ENCODE peak calls at places on chromosomes 7 and 10, in five cellular contexts. One of them, this sample, is unnamed.

GRCh38 chr7:137508437-137509175 is 165.1 kb upstream of the PTN start:
- DNase-seq in choroid plexus epithelial cell: peak; percentile 85
- DNase-seq in GM20000: no peak
- DNase-seq in type B pancreatic cell: no peak
- DNase-seq in A549: no peak
- DNase-seq in this sample: no peak

GRCh38 chr10:12499587-12499986 is 150.2 kb downstream of the CAMK1D start:
- DNase-seq in choroid plexus epithelial cell: peak; percentile 22
- DNase-seq in GM20000: no peak
- DNase-seq in type B pancreatic cell: no peak
- DNase-seq in A549: no peak
- DNase-seq in this sample: no peak

GRCh38 chr10:114405011-114405350 is 679 bp upstream of the AFAP1L2 start:
- DNase-seq in choroid plexus epithelial cell: no peak
- DNase-seq in GM20000: no peak
- DNase-seq in type B pancreatic cell: no peak
- DNase-seq in A549: peak; percentile 54
- DNase-seq in this sample: no peak

GRCh38 chr10:122461367-122461728 is at the start of gene HTRA1:
- DNase-seq in choroid plexus epithelial cell: peak; percentile 32
- DNase-seq in GM20000: no peak
- DNase-seq in type B pancreatic cell: no peak
- DNase-seq in A549: peak; percentile 63
- DNase-seq in this sample: no peak

GRCh38 chr7:99752354-99752753 is 17.4 kb upstream of the CYP3A7 start:
- DNase-seq in choroid plexus epithelial cell: peak; percentile 45
- DNase-seq in GM20000: no peak
- DNase-seq in type B pancreatic cell: no peak
- DNase-seq in A549: peak; percentile 27
- DNase-seq in this sample: no peak

GRCh38 chr10:100710151-100710871 is 35.1 kb upstream of the PAX2 start:
- DNase-seq in choroid plexus epithelial cell: no peak
- DNase-seq in GM20000: no peak
- DNase-seq in type B pancreatic cell: no peak
- DNase-seq in A549: no peak
- DNase-seq in this sample: no peak

GRCh38 chr7:50446542-50446960 is 3.6 kb downstream of the FIGNL1 start:
- DNase-seq in choroid plexus epithelial cell: peak; percentile 88
- DNase-seq in GM20000: no peak
- DNase-seq in type B pancreatic cell: no peak
- DNase-seq in A549: peak; percentile 38
- DNase-seq in this sample: no peak

GRCh38 chr7:24722386-24723177 is 34.7 kb downstream of the GSDME start:
- DNase-seq in choroid plexus epithelial cell: peak; percentile 76
- DNase-seq in GM20000: no peak
- DNase-seq in type B pancreatic cell: no peak
- DNase-seq in A549: peak; percentile 42
- DNase-seq in this sample: no peak

GRCh38 chr10:122648599-122649428 is 50.8 kb downstream of the C10orf120 start:
- DNase-seq in choroid plexus epithelial cell: peak; percentile 50
- DNase-seq in GM20000: peak; percentile 51
- DNase-seq in type B pancreatic cell: peak; percentile 72
- DNase-seq in A549: peak; percentile 51
- DNase-seq in this sample: no peak

GRCh38 chr10:128646956-128647355 is 520.7 kb upstream of the MKI67 start:
- DNase-seq in choroid plexus epithelial cell: no peak
- DNase-seq in GM20000: no peak
- DNase-seq in type B pancreatic cell: no peak
- DNase-seq in A549: no peak
- DNase-seq in this sample: no peak

GRCh38 chr10:117552759-117553158 is 10.2 kb downstream of the EMX2 start:
- DNase-seq in choroid plexus epithelial cell: no peak
- DNase-seq in GM20000: no peak
- DNase-seq in type B pancreatic cell: no peak
- DNase-seq in A549: no peak
- DNase-seq in this sample: no peak

GRCh38 chr7:100675581-100676350 is 2.2 kb downstream of the GNB2 start:
- DNase-seq in choroid plexus epithelial cell: peak; percentile 66
- DNase-seq in GM20000: peak; percentile 91
- DNase-seq in type B pancreatic cell: no peak
- DNase-seq in A549: peak; percentile 35
- DNase-seq in this sample: peak; percentile 77

GRCh38 chr7:99928994-99929729 is at the start of gene GJC3:
- DNase-seq in choroid plexus epithelial cell: peak; percentile 66
- DNase-seq in GM20000: peak; percentile 53
- DNase-seq in type B pancreatic cell: no peak
- DNase-seq in A549: peak; percentile 75
- DNase-seq in this sample: no peak

GRCh38 chr7:155780884-155781283 is 31.4 kb downstream of the SHH start:
- DNase-seq in choroid plexus epithelial cell: no peak
- DNase-seq in GM20000: no peak
- DNase-seq in type B pancreatic cell: no peak
- DNase-seq in A549: no peak
- DNase-seq in this sample: no peak

GRCh38 chr7:47827321-47827720 is 120.9 kb downstream of the PKD1L1 start:
- DNase-seq in choroid plexus epithelial cell: no peak
- DNase-seq in GM20000: no peak
- DNase-seq in type B pancreatic cell: no peak
- DNase-seq in A549: no peak
- DNase-seq in this sample: no peak

GRCh38 chr7:73706122-73707044 is 13.1 kb downstream of the STX1A start:
- DNase-seq in choroid plexus epithelial cell: peak; percentile 43
- DNase-seq in GM20000: no peak
- DNase-seq in type B pancreatic cell: no peak
- DNase-seq in A549: peak; percentile 91
- DNase-seq in this sample: no peak

GRCh38 chr7:151014950-151015349 is 9.3 kb downstream of the ATG9B start:
- DNase-seq in choroid plexus epithelial cell: no peak
- DNase-seq in GM20000: no peak
- DNase-seq in type B pancreatic cell: no peak
- DNase-seq in A549: no peak
- DNase-seq in this sample: no peak

GRCh38 chr7:151013356-151013727 is 11.0 kb downstream of the ATG9B start:
- DNase-seq in choroid plexus epithelial cell: no peak
- DNase-seq in GM20000: no peak
- DNase-seq in type B pancreatic cell: no peak
- DNase-seq in A549: no peak
- DNase-seq in this sample: no peak

GRCh38 chr7:151012921-151013347 is 11.4 kb downstream of the ATG9B start:
- DNase-seq in choroid plexus epithelial cell: peak; percentile 54
- DNase-seq in GM20000: peak; percentile 68
- DNase-seq in type B pancreatic cell: no peak
- DNase-seq in A549: peak; percentile 54
- DNase-seq in this sample: no peak

GRCh38 chr7:151012031-151012692 is 12.1 kb downstream of the ATG9B start:
- DNase-seq in choroid plexus epithelial cell: no peak
- DNase-seq in GM20000: no peak
- DNase-seq in type B pancreatic cell: no peak
- DNase-seq in A549: no peak
- DNase-seq in this sample: no peak

DNA sequence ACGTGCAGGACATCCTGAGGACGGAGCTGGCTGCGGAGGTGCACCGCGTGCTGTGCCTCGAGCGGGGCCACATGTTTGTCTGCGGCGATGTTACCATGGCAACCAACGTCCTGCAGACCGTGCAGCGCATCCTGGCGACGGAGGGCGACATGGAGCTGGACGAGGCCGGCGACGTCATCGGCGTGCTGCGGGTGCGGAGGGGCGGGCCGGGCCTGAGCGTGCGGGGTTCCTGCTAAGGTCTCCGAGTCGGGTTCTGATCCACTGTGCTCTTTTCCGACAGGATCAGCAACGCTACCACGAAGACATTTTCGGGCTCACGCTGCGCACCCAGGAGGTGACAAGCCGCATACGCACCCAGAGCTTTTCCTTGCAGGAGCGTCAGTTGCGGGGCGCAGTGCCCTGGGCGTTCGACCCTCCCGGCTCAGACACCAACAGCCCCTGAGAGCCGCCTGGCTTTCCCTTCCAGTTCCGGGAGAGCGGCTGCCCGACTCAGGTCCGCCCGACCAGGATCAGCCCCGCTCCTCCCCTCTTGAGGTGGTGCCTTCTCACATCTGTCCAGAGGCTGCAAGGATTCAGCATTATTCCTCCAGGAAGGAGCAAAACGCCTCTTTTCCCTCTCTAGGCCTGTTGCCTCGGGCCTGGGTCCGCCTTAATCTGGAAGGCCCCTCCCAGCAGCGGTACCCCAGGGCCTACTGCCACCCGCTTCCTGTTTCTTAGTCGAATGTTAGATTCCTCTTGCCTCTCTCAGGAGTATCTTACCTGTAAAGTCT is 10.4 kb downstream of the ATG9B start:
- DNase-seq in choroid plexus epithelial cell: peak; percentile 58
- DNase-seq in GM20000: peak; percentile 87
- DNase-seq in type B pancreatic cell: no peak
- DNase-seq in A549: no peak
- DNase-seq in this sample: peak; percentile 71
- TF ChIP-seq CTCF in choroid plexus epithelial cell: peak; percentile 16
- TF ChIP-seq CTCF in GM20000: no peak
- TF ChIP-seq CTCF in type B pancreatic cell: no peak
- TF ChIP-seq CTCF in A549: no peak
- TF ChIP-seq CTCF in this sample: no peak

DNA sequence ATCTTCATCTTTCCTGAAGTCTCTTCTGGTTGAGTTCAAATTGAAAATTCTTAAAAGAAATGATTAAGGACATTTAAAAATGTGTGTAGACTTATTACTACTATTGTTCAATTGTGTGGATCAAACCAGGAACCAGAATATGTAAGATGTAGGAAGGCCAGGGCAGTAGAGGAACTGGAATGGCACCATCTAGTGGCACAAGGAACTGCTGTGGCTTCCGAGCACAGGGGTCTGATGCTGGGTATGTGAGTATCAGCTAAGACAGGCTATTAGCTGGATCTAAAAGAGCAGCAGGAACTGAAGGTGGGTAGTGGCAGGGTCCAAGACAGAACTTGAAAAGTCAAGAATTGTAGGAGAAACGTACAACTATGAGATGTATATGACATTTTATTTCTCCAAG is 247.3 kb downstream of the SEMA3A start:
- DNase-seq in choroid plexus epithelial cell: peak; percentile 20
- DNase-seq in GM20000: peak; percentile 11
- DNase-seq in type B pancreatic cell: no peak
- DNase-seq in A549: peak; percentile 33
- DNase-seq in this sample: no peak
- TF ChIP-seq CTCF in choroid plexus epithelial cell: peak; percentile 61
- TF ChIP-seq CTCF in GM20000: no peak
- TF ChIP-seq CTCF in type B pancreatic cell: peak; percentile 54
- TF ChIP-seq CTCF in A549: no peak
- TF ChIP-seq CTCF in this sample: no peak

GRCh38 chr10:3046210-3046779 is 21.1 kb upstream of the PFKP start:
- DNase-seq in choroid plexus epithelial cell: no peak
- DNase-seq in GM20000: no peak
- DNase-seq in type B pancreatic cell: no peak
- DNase-seq in A549: no peak
- DNase-seq in this sample: no peak

GRCh38 chr10:3043512-3044368 is 23.6 kb upstream of the PFKP start:
- DNase-seq in choroid plexus epithelial cell: peak; percentile 87
- DNase-seq in GM20000: peak; percentile 86
- DNase-seq in type B pancreatic cell: no peak
- DNase-seq in A549: peak; percentile 89
- DNase-seq in this sample: peak; percentile 34

GRCh38 chr10:3047622-3047995 is 19.7 kb upstream of the PFKP start:
- DNase-seq in choroid plexus epithelial cell: no peak
- DNase-seq in GM20000: no peak
- DNase-seq in type B pancreatic cell: no peak
- DNase-seq in A549: no peak
- DNase-seq in this sample: no peak

GRCh38 chr10:3046941-3047621 is 20.3 kb upstream of the PFKP start:
- DNase-seq in choroid plexus epithelial cell: peak; percentile 23
- DNase-seq in GM20000: no peak
- DNase-seq in type B pancreatic cell: no peak
- DNase-seq in A549: no peak
- DNase-seq in this sample: no peak

GRCh38 chr10:3045471-3046209 is 21.7 kb upstream of the PFKP start:
- DNase-seq in choroid plexus epithelial cell: peak; percentile 75
- DNase-seq in GM20000: no peak
- DNase-seq in type B pancreatic cell: no peak
- DNase-seq in A549: peak; percentile 82
- DNase-seq in this sample: no peak
- TF ChIP-seq CTCF in choroid plexus epithelial cell: peak; percentile 45
- TF ChIP-seq CTCF in GM20000: no peak
- TF ChIP-seq CTCF in type B pancreatic cell: peak; percentile 61
- TF ChIP-seq CTCF in A549: no peak
- TF ChIP-seq CTCF in this sample: no peak

GRCh38 chr10:118802126-118802793 is 47.5 kb upstream of the CACUL1 start:
- DNase-seq in choroid plexus epithelial cell: no peak
- DNase-seq in GM20000: no peak
- DNase-seq in type B pancreatic cell: no peak
- DNase-seq in A549: no peak
- DNase-seq in this sample: no peak

GRCh38 chr10:118800920-118801319 is 46.1 kb upstream of the CACUL1 start:
- DNase-seq in choroid plexus epithelial cell: peak; percentile 20
- DNase-seq in GM20000: no peak
- DNase-seq in type B pancreatic cell: no peak
- DNase-seq in A549: peak; percentile 17
- DNase-seq in this sample: no peak

GRCh38 chr10:118798186-118798811 is 43.5 kb upstream of the CACUL1 start:
- DNase-seq in choroid plexus epithelial cell: peak; percentile 69
- DNase-seq in GM20000: no peak
- DNase-seq in type B pancreatic cell: no peak
- DNase-seq in A549: peak; percentile 53
- DNase-seq in this sample: no peak

GRCh38 chr10:118804262-118804773 is 49.5 kb upstream of the CACUL1 start:
- DNase-seq in choroid plexus epithelial cell: no peak
- DNase-seq in GM20000: no peak
- DNase-seq in type B pancreatic cell: no peak
- DNase-seq in A549: no peak
- DNase-seq in this sample: no peak

GRCh38 chr10:118799779-118800178 is 45.0 kb upstream of the CACUL1 start:
- DNase-seq in choroid plexus epithelial cell: peak; percentile 51
- DNase-seq in GM20000: no peak
- DNase-seq in type B pancreatic cell: no peak
- DNase-seq in A549: peak; percentile 24
- DNase-seq in this sample: no peak
- TF ChIP-seq CTCF in choroid plexus epithelial cell: no peak
- TF ChIP-seq CTCF in GM20000: no peak
- TF ChIP-seq CTCF in type B pancreatic cell: no peak
- TF ChIP-seq CTCF in A549: no peak
- TF ChIP-seq CTCF in this sample: no peak

DNA sequence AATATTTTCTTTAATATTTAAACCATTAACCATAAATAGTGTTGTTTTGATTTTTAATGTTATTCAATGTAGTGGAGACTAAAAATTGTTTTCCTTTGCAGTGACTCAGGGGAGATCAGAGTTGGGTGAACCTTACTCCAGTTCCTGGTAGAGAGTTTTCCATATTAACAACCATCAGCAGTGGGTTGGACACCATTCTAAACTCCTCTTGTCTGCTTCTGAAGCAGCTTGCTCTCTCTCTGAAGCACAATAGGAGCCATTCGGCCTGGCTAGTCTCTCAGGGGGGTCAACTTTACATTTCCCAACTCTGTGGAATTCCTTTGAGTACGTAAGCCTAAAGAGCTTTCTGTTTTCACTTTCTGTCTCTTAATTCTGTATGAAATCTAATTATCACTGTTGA is 9.4 kb upstream of the NRG3 start:
- DNase-seq in choroid plexus epithelial cell: peak; percentile 62
- DNase-seq in GM20000: no peak
- DNase-seq in type B pancreatic cell: no peak
- DNase-seq in A549: no peak
- DNase-seq in this sample: no peak
- TF ChIP-seq CTCF in choroid plexus epithelial cell: no peak
- TF ChIP-seq CTCF in GM20000: no peak
- TF ChIP-seq CTCF in type B pancreatic cell: no peak
- TF ChIP-seq CTCF in A549: no peak
- TF ChIP-seq CTCF in this sample: no peak

GRCh38 chr10:102268333-102268999 is 23.1 kb downstream of the GBF1 start:
- DNase-seq in choroid plexus epithelial cell: peak; percentile 47
- DNase-seq in GM20000: no peak
- DNase-seq in type B pancreatic cell: no peak
- DNase-seq in A549: no peak
- DNase-seq in this sample: no peak
- TF ChIP-seq CTCF in choroid plexus epithelial cell: no peak
- TF ChIP-seq CTCF in GM20000: no peak
- TF ChIP-seq CTCF in type B pancreatic cell: no peak
- TF ChIP-seq CTCF in A549: no peak
- TF ChIP-seq CTCF in this sample: no peak

This sample was measured in activated B cell treated with CpG ODN at 0.5 μM for 24 hours.